ENCODE peak calls at places on chromosomes 13 and 19, in four cellular contexts. V is HepG2, O is HCT116, M is K562. F is an unnamed sample. For H3K4me1, the result is how much of the 10 kb centered on the place peaks cover.

GRCh38 chr19:3503036-3503572 is 2.6 kb upstream of the DOHH start:
- DNase-seq in V (no peak), O (no peak), M (no peak), F (no peak)

GRCh38 chr13:76556632-76557031 is 329.6 kb downstream of the KCTD12 start:
- DNase-seq in V (no peak), O (no peak), M (no peak), F (no peak)

GRCh38 chr19:46495789-46496099 is at the start of gene PNMA8B:
- DNase-seq in V (no peak), O (no peak), M (peak), F (peak)

GRCh38 chr13:46341112-46341711 is 45.8 kb downstream of the RUBCNL start:
- DNase-seq in V (no peak), O (no peak), M (no peak), F (no peak)

GRCh38 chr13:96018135-96018534 is 35.1 kb downstream of the UGGT2 start:
- DNase-seq in V (no peak), O (no peak), M (no peak), F (no peak)

GRCh38 chr13:99339230-99339721 is 32.1 kb upstream of the GPR183 start:
- DNase-seq in V (no peak), O (no peak), M (no peak), F (no peak)

GRCh38 chr19:38596057-38596981 is 21.4 kb downstream of the MAP4K1 start:
- DNase-seq in V (peak), O (peak), M (peak), F (no peak)

GRCh38 chr19:49691243-49692101 is 556 bp downstream of the CPT1C start:
- DNase-seq in V (no peak), O (no peak), M (no peak), F (no peak)

GRCh38 chr13:42001580-42001979 is 40.7 kb upstream of the VWA8 start:
- DNase-seq in V (no peak), O (no peak), M (no peak), F (no peak)

GRCh38 chr19:5827891-5828660 is 11.4 kb downstream of the FUT6 start:
- DNase-seq in V (peak), O (peak), M (peak), F (peak)

GRCh38 chr13:23384111-23384510 is 49.4 kb downstream of the SACS start:
- DNase-seq in V (no peak), O (no peak), M (no peak), F (no peak)

DNA sequence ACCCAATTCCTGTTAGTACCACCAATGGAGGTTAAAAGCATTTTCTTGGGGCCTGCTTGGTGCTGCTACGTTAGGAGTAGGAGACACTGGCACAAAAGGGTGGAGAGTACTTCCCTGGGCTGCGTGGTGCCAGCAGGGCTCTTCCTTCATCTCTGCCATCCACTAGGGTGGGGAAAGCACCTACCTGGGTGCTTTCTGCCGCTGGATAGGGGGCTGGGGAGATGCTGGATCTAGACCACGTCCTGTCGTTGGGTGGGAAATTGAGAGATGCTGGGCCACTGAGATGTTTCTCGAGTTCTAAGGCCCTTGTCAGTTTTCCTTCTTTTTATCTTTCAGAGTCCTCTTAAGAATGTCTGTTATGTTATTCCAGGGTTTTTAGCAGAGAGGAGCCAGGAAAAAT is 6.7 kb upstream of the FCGBP start:
- DNase-seq in V (no peak), O (no peak), M (no peak), F (no peak)
- H3K4me1 ChIP-seq in V (half or more), O (under half), M (under half), F (under half)

DNA sequence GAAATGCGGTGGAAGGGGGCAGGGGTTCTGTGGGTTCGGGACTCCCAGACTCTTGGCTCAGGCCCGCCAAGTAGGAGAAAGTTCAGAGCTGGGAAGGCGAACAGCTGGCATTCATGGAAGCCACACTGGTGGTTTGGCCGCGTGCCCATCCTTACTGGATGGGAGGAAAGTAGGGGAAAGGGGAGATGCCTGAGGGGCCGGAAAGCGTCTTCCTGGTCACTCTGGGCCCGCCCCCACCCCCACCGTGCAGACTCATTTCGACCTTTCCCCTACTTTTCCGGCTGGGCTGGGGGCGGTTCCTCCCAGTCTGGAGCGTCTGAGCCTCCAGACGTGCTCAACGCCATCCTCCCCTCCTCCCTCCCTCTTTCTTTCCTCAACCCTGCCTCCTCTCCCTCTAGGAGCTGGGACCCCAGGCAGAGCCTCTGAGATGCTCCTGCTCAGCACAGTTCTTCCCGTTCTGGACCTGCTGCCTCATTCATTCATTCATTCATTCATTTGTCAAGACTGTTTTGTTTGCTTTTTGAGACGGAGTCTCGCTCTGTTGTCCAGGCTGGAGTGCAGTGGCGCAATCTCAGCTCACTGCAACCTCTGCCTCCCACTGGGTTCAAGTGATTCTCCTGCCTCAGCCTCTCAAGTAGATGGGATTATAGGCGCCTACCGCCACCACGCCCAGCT is 3.5 kb downstream of the ANGPTL4 start:
- DNase-seq in V (no peak), O (no peak), M (peak), F (peak)
- TF ChIP-seq POLR2A in V (no peak), O (no peak), M (no peak), F (no peak)

DNA sequence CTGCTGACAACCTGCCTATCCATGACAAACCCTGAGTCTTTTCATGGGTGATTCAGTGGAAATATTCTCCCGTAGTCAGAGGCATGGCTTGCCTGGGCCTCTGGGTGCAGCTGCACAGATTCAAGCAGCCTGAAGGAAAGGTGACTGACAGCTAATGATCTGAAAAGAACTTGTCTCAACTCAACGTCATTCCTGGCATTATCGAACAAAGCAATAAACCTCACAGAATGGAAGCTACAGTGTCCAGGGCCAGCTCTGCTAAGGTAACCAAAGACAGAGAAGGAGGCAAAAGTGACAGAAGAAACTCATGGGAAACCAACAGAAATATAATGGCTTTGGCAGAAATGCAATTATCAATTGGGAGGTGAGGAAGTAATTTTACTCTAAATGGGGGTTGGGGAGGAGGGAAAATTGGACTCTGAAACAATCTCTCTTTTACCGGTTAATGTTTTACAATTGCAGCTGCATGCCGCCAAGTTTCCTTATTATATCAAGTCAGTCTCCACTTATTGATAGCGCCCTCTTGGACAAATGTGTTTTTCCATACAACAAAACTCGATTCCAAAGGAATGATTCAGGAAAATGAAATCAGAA is 12.9 kb downstream of the STARD13 start:
- DNase-seq in V (peak), O (no peak), M (no peak), F (no peak)
- TF ChIP-seq POLR2AphosphoS5 in V (no peak), O (no peak), M (no peak), F (no peak)

DNA sequence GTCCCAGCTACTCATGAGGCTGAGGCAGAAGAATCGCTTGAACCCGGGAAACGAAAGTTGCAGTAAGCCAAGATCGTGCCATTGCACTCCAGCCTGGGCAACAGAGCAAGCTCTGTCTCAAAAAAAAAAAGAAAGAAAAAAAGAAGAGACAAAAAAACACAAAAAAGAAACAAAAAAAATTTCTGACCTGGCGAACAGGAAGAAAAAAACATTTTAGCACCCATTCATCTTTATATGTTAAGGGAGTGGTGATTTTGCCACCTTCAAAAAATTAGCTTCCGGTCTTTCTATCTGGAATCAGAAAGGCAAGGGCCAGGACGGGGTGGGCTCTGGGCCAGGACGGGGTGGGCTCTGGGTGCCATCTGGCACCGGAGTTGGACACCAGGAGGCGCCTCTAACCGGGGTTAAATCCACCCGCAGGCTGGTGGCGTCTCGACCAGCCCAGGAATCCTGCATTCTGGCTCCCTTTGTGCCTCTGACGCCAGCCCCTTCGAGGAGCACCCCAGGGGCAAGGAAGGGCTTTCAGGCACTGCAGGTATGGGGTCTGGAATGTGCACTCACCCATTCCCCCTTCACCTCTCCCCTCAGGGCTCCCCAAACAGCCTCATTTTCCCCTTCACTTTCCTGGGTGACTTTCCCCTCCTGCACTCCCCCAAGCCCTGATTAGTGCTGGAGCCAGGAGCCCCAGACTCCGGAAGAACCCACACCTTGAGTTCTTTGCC is 10.4 kb upstream of the ZSWIM4 start:
- DNase-seq in V (peak), O (peak), M (peak), F (peak)
- H3K4me1 ChIP-seq in V (under half), O (under half), M (under half), F (under half)

GRCh38 chr19:52336117-52336811 is at the start of gene ZNF610:
- DNase-seq in V (peak), O (no peak), M (no peak), F (peak)
- TF ChIP-seq POLR2A in V (no peak), O (no peak), M (no peak), F (peak)

GRCh38 chr19:53910170-53910518 is 1.1 kb downstream of the CACNG7 start:
- DNase-seq in V (no peak), O (no peak), M (no peak), F (no peak)

GRCh38 chr19:53909471-53910169 is 542 bp downstream of the CACNG7 start:
- DNase-seq in V (no peak), O (no peak), M (no peak), F (no peak)

GRCh38 chr19:53908106-53908932 is 759 bp upstream of the CACNG7 start:
- DNase-seq in V (no peak), O (no peak), M (peak), F (no peak)

GRCh38 chr19:53907690-53908089 is 1.4 kb upstream of the CACNG7 start:
- DNase-seq in V (no peak), O (no peak), M (no peak), F (no peak)

DNA sequence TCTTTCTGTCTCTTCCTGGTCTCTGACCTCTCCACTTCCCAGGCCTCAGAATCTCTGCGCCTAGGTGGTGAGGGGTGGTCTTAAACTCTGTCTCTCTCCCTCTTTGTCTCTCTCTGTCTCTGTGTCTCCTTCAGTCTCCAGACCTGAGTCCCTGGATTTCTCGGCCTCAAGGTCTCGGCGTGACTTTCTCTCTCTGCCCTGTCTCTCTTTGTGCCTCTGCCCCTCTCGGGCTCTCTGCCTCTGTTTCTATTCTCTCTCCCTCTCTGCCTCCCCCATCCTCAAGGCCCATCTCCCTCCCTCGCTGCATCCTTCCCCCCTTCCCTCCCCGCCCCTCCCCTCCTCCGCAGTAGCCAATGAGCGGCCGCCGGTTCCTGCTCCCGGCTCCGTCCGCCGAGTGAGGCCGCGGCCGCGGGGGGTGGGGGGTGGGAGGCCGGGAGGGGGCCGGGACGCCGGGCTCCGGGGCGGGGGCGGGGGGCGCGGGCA is at the start of gene CACNG7:
- DNase-seq in V (no peak), O (no peak), M (no peak), F (no peak)
- TF ChIP-seq POLR2AphosphoS5 in V (no peak), O (no peak), M (no peak), F (no peak)

DNA sequence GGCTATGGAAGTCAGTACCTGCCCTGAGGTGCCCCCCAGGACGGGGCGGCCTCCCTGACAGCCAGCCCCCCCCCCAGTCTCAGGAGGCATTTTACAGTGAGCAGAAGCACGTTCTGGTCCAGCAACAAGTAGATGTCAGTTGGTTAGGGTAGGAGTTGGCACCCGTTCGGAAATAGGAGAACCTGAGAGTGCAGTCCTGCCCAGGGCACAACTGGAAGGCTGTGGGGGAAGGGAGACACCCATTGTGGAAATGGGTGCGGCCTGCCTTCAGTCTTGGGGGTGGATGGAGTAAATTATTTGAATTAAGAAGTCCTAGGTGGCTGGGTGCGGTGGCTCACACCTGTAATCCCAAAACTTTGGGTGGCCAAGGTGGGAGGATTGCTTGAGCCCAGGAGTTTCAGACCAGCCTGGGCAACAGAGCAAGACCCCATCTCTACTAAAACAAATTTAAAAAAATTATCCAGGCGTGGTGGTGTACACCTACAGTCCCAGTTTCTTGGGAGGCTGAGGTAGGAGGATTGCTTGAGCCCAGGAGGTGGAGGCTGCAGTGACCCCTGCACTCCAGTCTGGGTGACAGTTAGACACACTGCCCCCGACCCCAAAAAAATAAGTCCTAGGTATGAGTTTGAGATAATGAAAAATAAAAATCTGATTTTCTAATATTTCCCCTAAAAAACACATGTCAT is 1.2 kb downstream of the CIRBP start:
- DNase-seq in V (no peak), O (no peak), M (no peak), F (no peak)
- H3K4me1 ChIP-seq in V (half or more), O (under half), M (half or more), F (under half)

GRCh38 chr19:17719730-17720486 is 628 bp downstream of the MAP1S start:
- DNase-seq in V (no peak), O (no peak), M (peak), F (no peak)
- TF ChIP-seq POLR2A in V (no peak), O (no peak), M (no peak), F (no peak)

F was measured in sigmoid colon.